ENCODE peak calls at places on chromosomes 12 and 14, in five cellular contexts. One of them, this sample, is unnamed. For H3K4me1, the result is how much of the 10 kb centered on the place peaks cover.

GRCh38 chr12:77888611-77889010 is 57.9 kb downstream of the NAV3 start:
- DNase-seq in A549: peak
- DNase-seq in GM23338: no peak
- DNase-seq in pancreas: no peak
- DNase-seq in GM23248: peak
- DNase-seq in this sample: peak

GRCh38 chr14:75310295-75311059 is 31.8 kb downstream of the FOS start:
- DNase-seq in A549: peak
- DNase-seq in GM23248: peak
- DNase-seq in pancreas: peak
- DNase-seq in GM23338: peak
- DNase-seq in this sample: peak

GRCh38 chr14:95442633-95443021 is 73.8 kb downstream of the SYNE3 start:
- DNase-seq in GM23338: peak
- DNase-seq in A549: peak
- DNase-seq in pancreas: peak
- DNase-seq in GM23248: peak
- DNase-seq in this sample: peak

GRCh38 chr14:56524971-56525677 is 54.5 kb upstream of the TMEM260 start:
- DNase-seq in A549: no peak
- DNase-seq in pancreas: no peak
- DNase-seq in GM23248: no peak
- DNase-seq in GM23338: peak
- DNase-seq in this sample: no peak

GRCh38 chr14:98114122-98114895 is 1157.7 kb downstream of the BCL11B start:
- DNase-seq in pancreas: no peak
- DNase-seq in GM23338: peak
- DNase-seq in GM23248: no peak
- DNase-seq in A549: no peak
- DNase-seq in this sample: no peak

GRCh38 chr12:50621435-50622304 is 116.9 kb downstream of the DIP2B start:
- DNase-seq in A549: no peak
- DNase-seq in GM23338: peak
- DNase-seq in GM23248: no peak
- DNase-seq in pancreas: no peak
- DNase-seq in this sample: no peak

GRCh38 chr14:101232340-101233015 is 328.8 kb upstream of the DIO3 start:
- DNase-seq in GM23338: no peak
- DNase-seq in GM23248: peak
- DNase-seq in A549: no peak
- DNase-seq in pancreas: no peak
- DNase-seq in this sample: no peak

GRCh38 chr12:50537538-50537919 is 32.7 kb downstream of the DIP2B start:
- DNase-seq in pancreas: no peak
- DNase-seq in A549: peak
- DNase-seq in GM23338: no peak
- DNase-seq in GM23248: peak
- DNase-seq in this sample: no peak

GRCh38 chr12:53190108-53190729 is 9.5 kb upstream of the CSAD start:
- DNase-seq in GM23338: peak
- DNase-seq in pancreas: peak
- DNase-seq in A549: peak
- DNase-seq in GM23248: peak
- DNase-seq in this sample: peak

GRCh38 chr14:95337052-95337595 is 17.4 kb upstream of the CLMN start:
- DNase-seq in GM23248: no peak
- DNase-seq in A549: no peak
- DNase-seq in pancreas: no peak
- DNase-seq in GM23338: no peak
- DNase-seq in this sample: no peak

GRCh38 chr12:107108995-107109508 is 15.7 kb upstream of the CRY1 start:
- DNase-seq in A549: no peak
- DNase-seq in GM23338: no peak
- DNase-seq in pancreas: no peak
- DNase-seq in GM23248: no peak
- DNase-seq in this sample: no peak

GRCh38 chr14:61502459-61503093 is 181.2 kb downstream of the PRKCH start:
- DNase-seq in pancreas: no peak
- DNase-seq in A549: no peak
- DNase-seq in GM23338: peak
- DNase-seq in GM23248: no peak
- DNase-seq in this sample: no peak

GRCh38 chr12:95820096-95820703 is 29.6 kb upstream of the NTN4 start:
- DNase-seq in GM23248: peak
- DNase-seq in A549: peak
- DNase-seq in pancreas: peak
- DNase-seq in GM23338: peak
- DNase-seq in this sample: peak

GRCh38 chr12:5305425-5305824 is 126.5 kb upstream of the NTF3 start:
- DNase-seq in GM23338: no peak
- DNase-seq in GM23248: no peak
- DNase-seq in pancreas: no peak
- DNase-seq in A549: no peak
- DNase-seq in this sample: no peak

GRCh38 chr14:56268653-56269052 is 150.4 kb downstream of the PELI2 start:
- DNase-seq in GM23248: no peak
- DNase-seq in GM23338: peak
- DNase-seq in A549: no peak
- DNase-seq in pancreas: no peak
- DNase-seq in this sample: no peak

GRCh38 chr12:91182664-91183455 is at the start of gene DCN:
- DNase-seq in pancreas: no peak
- DNase-seq in A549: no peak
- DNase-seq in GM23248: peak
- DNase-seq in GM23338: no peak
- DNase-seq in this sample: peak

GRCh38 chr12:55637467-55637866 is 775 bp downstream of the OR10P1 start:
- DNase-seq in GM23248: no peak
- DNase-seq in A549: no peak
- DNase-seq in pancreas: no peak
- DNase-seq in GM23338: no peak
- DNase-seq in this sample: no peak

GRCh38 chr14:95649230-95649629 is 37.0 kb upstream of the TCL1B start:
- DNase-seq in GM23338: no peak
- DNase-seq in A549: no peak
- DNase-seq in GM23248: no peak
- DNase-seq in pancreas: no peak
- DNase-seq in this sample: no peak

GRCh38 chr12:77118696-77119095 is 53.3 kb upstream of the E2F7 start:
- DNase-seq in GM23248: peak
- DNase-seq in A549: no peak
- DNase-seq in GM23338: no peak
- DNase-seq in pancreas: no peak
- DNase-seq in this sample: no peak

GRCh38 chr14:99568567-99569560 is 35.1 kb downstream of the CCDC85C start:
- DNase-seq in A549: no peak
- DNase-seq in pancreas: no peak
- DNase-seq in GM23338: no peak
- DNase-seq in GM23248: peak
- DNase-seq in this sample: peak

GRCh38 chr12:100398307-100398706 is 41.4 kb downstream of the SLC17A8 start:
- DNase-seq in GM23338: no peak
- DNase-seq in A549: no peak
- DNase-seq in pancreas: no peak
- DNase-seq in GM23248: no peak
- DNase-seq in this sample: no peak

GRCh38 chr14:91892918-91893527 is 25.7 kb upstream of the TC2N start:
- DNase-seq in pancreas: no peak
- DNase-seq in GM23248: peak
- DNase-seq in GM23338: peak
- DNase-seq in A549: peak
- DNase-seq in this sample: no peak

GRCh38 chr12:57545809-57546437 is 1.1 kb downstream of the DCTN2 start:
- DNase-seq in GM23248: no peak
- DNase-seq in GM23338: peak
- DNase-seq in pancreas: no peak
- DNase-seq in A549: no peak
- DNase-seq in this sample: no peak

GRCh38 chr14:105026033-105026785 is 5.3 kb upstream of the CDCA4 start:
- DNase-seq in GM23248: peak
- DNase-seq in pancreas: no peak
- DNase-seq in A549: no peak
- DNase-seq in GM23338: no peak
- DNase-seq in this sample: no peak

GRCh38 chr12:13049816-13050215 is 5.6 kb downstream of the FAM234B start:
- DNase-seq in GM23248: peak
- DNase-seq in pancreas: no peak
- DNase-seq in GM23338: peak
- DNase-seq in A549: no peak
- DNase-seq in this sample: peak

GRCh38 chr14:39266589-39266870 is 32.8 kb downstream of the MIA2 start:
- DNase-seq in pancreas: peak
- DNase-seq in GM23248: peak
- DNase-seq in A549: no peak
- DNase-seq in GM23338: no peak
- DNase-seq in this sample: peak

GRCh38 chr12:132804426-132804861 is 24.2 kb downstream of the GOLGA3 start:
- DNase-seq in A549: no peak
- DNase-seq in pancreas: no peak
- DNase-seq in GM23338: peak
- DNase-seq in GM23248: peak
- DNase-seq in this sample: no peak

GRCh38 chr14:51211149-51211548 is 28.9 kb upstream of the TMX1 start:
- DNase-seq in GM23338: no peak
- DNase-seq in A549: no peak
- DNase-seq in pancreas: peak
- DNase-seq in GM23248: peak
- DNase-seq in this sample: peak

GRCh38 chr14:69715725-69716482 is 51.0 kb upstream of the SRSF5 start:
- DNase-seq in GM23248: peak
- DNase-seq in GM23338: no peak
- DNase-seq in pancreas: peak
- DNase-seq in A549: no peak
- DNase-seq in this sample: peak
- H3K4me1 ChIP-seq in GM23248: under half
- H3K4me1 ChIP-seq in GM23338: under half
- H3K4me1 ChIP-seq in pancreas: under half
- H3K4me1 ChIP-seq in A549: under half
- H3K4me1 ChIP-seq in this sample: half or more

GRCh38 chr12:24363177-24363754 is 413.8 kb upstream of the SOX5 start:
- DNase-seq in pancreas: no peak
- DNase-seq in A549: no peak
- DNase-seq in GM23248: no peak
- DNase-seq in GM23338: no peak
- DNase-seq in this sample: no peak
- H3K4me1 ChIP-seq in pancreas: under half
- H3K4me1 ChIP-seq in A549: under half
- H3K4me1 ChIP-seq in GM23248: under half
- H3K4me1 ChIP-seq in GM23338: under half
- H3K4me1 ChIP-seq in this sample: under half

DNA sequence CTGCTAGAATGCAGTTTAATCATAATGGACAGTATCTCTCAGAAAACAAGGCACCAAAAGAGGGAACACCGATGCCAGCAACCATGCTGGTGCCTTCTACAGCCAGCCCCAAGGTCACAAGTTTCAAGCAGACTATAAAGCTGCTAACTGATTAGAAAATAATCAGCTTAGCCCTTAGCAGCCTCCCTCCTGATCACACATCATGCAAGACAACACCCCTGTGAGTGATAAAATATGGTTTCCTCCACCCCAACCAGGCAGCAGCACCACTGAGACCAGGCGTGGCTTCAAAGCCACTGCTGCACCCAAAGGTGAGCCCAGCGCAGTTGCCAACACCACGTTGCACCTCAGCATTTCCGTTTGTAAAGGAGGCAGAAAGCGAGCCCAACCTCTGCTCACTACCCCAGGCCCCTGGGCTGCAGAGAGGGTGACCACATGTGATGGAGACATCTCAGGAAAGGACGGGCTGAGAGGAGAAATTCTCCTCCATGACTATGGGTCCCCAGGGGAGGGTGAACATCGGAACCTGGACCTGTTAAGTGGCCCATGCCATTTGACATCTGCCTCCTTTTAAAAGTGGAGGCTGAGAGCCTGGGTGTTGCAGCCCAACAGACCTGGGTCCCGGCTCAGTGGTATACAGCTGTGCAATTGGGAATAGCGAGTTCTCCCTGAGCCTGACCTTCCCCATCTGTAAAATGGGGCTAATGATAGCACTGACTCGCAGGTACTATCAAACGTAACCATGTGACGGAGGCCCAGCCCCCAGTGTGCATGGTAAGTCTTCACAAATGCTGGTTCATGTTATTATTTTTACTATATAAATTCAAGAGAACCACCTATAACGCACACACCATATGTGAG is 11.5 kb downstream of the ZFP36L1 start:
- DNase-seq in GM23338: no peak
- DNase-seq in GM23248: no peak
- DNase-seq in A549: no peak
- DNase-seq in pancreas: peak
- DNase-seq in this sample: no peak
- H3K4me1 ChIP-seq in GM23338: under half
- H3K4me1 ChIP-seq in GM23248: half or more
- H3K4me1 ChIP-seq in A549: half or more
- H3K4me1 ChIP-seq in pancreas: half or more
- H3K4me1 ChIP-seq in this sample: under half

DNA sequence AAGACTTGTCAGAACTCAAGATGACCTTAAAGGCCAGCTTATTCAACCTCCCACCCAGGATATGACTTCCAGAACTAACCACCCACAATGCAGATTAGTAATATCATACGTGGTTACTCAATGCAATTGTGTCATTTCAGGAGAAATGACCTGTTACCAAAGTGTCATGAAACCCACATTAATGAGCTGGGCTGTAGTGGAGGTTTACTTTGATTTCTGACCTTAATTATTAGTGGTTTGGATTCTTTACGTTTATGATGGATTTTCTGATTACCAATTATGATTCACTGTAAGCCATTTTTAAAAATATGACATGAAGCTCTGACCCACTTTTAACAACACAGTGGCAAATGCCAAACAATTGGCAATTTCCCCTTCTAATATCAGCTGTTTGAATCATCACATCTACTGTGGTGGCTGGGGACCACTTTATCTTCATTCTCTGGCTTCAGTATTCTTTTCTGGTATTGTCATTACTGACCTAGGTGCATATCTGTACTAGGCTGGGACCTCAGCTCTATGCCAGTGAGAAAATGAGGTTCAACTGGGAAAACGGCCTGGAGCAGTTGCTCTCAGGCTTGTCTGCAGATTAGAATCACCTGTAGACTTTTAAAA is 223.3 kb downstream of the RGS6 start:
- DNase-seq in GM23248: no peak
- DNase-seq in GM23338: no peak
- DNase-seq in pancreas: no peak
- DNase-seq in A549: no peak
- DNase-seq in this sample: no peak
- H3K4me1 ChIP-seq in GM23248: under half
- H3K4me1 ChIP-seq in GM23338: under half
- H3K4me1 ChIP-seq in pancreas: under half
- H3K4me1 ChIP-seq in A549: under half
- H3K4me1 ChIP-seq in this sample: under half

This sample was measured in adipocyte.